ENCODE peak calls at places on chromosomes 5 and 9, in four cellular contexts. X, Q, A and Y are unnamed samples.

GRCh38 chr5:1960595-1961303 is 78.0 kb upstream of the IRX4 start:
- DNase-seq in X (no peak), Q (no peak), A (no peak), Y (no peak)

GRCh38 chr9:85662558-85662957 is 79.2 kb downstream of the AGTPBP1 start:
- DNase-seq in X (no peak), Q (peak; percentile 10), A (no peak), Y (no peak)

GRCh38 chr5:31995011-31995410 is 179.1 kb downstream of the GOLPH3 start:
- DNase-seq in X (no peak), Q (no peak), A (peak; percentile 35), Y (no peak)

GRCh38 chr9:751137-752051 is 90.1 kb upstream of the DMRT1 start:
- DNase-seq in X (no peak), Q (peak; percentile 75), A (peak; percentile 79), Y (peak; percentile 24)

GRCh38 chr5:134037160-134037559 is 32.4 kb upstream of the VDAC1 start:
- DNase-seq in X (no peak), Q (no peak), A (no peak), Y (peak; percentile 8)

GRCh38 chr5:135980650-135981049 is 25.9 kb upstream of the LECT2 start:
- DNase-seq in X (no peak), Q (no peak), A (no peak), Y (no peak)

GRCh38 chr9:7613931-7614330 is 185.6 kb downstream of the DMAC1 start:
- DNase-seq in X (no peak), Q (no peak), A (no peak), Y (no peak)

GRCh38 chr5:176986280-176986679 is 20.3 kb downstream of the UIMC1 start:
- DNase-seq in X (no peak), Q (no peak), A (no peak), Y (no peak)

GRCh38 chr5:81717815-81718214 is 33.1 kb downstream of the SSBP2 start:
- DNase-seq in X (no peak), Q (no peak), A (no peak), Y (no peak)

GRCh38 chr9:89484475-89485404 is 13.2 kb downstream of the SEMA4D start:
- DNase-seq in X (no peak), Q (no peak), A (peak; percentile 68), Y (no peak)

GRCh38 chr5:58582004-58582403 is 871 bp upstream of the RAB3C start:
- DNase-seq in X (no peak), Q (peak; percentile 0), A (no peak), Y (peak; percentile 26)

GRCh38 chr5:142617416-142617815 is 68.5 kb downstream of the FGF1 start:
- DNase-seq in X (no peak), Q (no peak), A (peak; percentile 35), Y (no peak)

GRCh38 chr5:57277085-57277484 is 103.2 kb downstream of the GPBP1 start:
- DNase-seq in X (no peak), Q (peak; percentile 57), A (peak; percentile 21), Y (no peak)

GRCh38 chr9:2180704-2181103 is 165.6 kb downstream of the SMARCA2 start:
- DNase-seq in X (no peak), Q (no peak), A (no peak), Y (no peak)

GRCh38 chr5:175892401-175892800 is 21.0 kb downstream of the CPLX2 start:
- DNase-seq in X (no peak), Q (no peak), A (no peak), Y (no peak)

DNA sequence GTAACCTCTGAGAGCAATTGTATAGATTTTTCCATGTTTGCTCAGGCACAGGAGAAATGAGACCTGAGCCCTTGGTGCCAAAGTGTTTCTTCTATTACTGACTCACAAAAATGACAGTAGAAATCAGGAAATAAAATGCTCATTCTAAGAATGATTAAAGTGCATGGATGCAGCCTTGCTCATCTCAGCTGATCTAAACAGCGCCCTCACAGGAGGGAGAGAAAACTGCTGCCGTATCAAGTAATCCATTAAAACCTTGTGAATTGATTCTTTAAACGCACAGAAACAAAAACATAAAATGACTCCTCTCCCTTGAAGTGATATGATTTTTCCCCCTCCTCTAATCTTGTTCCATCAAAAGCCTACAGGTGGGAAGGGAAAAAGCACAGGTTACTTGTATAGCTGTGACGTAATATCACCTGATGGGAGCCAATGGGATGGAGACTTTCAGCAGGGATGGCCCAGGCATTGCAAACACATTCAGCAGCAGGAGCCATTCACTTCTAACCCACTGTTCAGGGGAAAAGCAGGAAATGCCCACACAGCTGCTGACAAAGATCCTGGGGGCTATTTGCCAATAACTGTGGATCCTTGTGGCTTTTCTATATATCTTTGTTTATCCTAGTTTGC is 76.7 kb downstream of the PLCXD3 start:
- DNase-seq in X (no peak), Q (no peak), A (no peak), Y (no peak)
- TF ChIP-seq CTCF in X (no peak), Q (peak; percentile 35), A (peak; percentile 34), Y (peak; percentile 52)

DNA sequence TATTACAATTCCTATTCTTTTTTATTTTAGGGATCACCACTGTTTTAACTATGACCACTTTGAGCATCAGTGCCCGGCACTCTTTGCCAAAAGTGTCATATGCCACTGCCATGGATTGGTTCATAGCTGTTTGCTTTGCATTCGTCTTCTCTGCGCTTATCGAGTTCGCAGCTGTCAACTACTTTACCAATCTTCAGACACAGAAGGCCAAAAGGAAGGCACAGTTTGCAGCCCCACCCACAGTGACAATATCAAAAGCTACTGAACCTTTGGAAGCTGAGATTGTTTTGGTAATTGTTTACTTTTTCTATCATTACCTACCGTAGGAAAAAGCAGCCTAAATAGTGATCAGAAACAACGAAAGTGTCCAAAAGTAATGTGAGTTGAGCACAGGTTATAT is 6.4 kb downstream of the GABRA6 start:
- DNase-seq in X (no peak), Q (no peak), A (no peak), Y (no peak)
- TF ChIP-seq CTCF in X (no peak), Q (no peak), A (no peak), Y (no peak)

GRCh38 chr9:19473605-19474004 is 64.8 kb downstream of the ACER2 start:
- DNase-seq in X (no peak), Q (no peak), A (peak; percentile 10), Y (no peak)
- TF ChIP-seq CTCF in X (no peak), Q (no peak), A (no peak), Y (no peak)

GRCh38 chr9:5773324-5773999 is 59.5 kb downstream of the ERMP1 start:
- DNase-seq in X (no peak), Q (no peak), A (no peak), Y (no peak)
- TF ChIP-seq CTCF in X (no peak), Q (peak; percentile 17), A (peak; percentile 6), Y (peak; percentile 30)

GRCh38 chr5:129858126-129858675 is 46.1 kb upstream of the CHSY3 start:
- DNase-seq in X (no peak), Q (no peak), A (no peak), Y (no peak)

GRCh38 chr5:129857124-129857523 is 47.1 kb upstream of the CHSY3 start:
- DNase-seq in X (no peak), Q (peak; percentile 57), A (no peak), Y (no peak)

GRCh38 chr5:129852747-129853352 is 51.4 kb upstream of the CHSY3 start:
- DNase-seq in X (peak; percentile 41), Q (peak; percentile 82), A (peak; percentile 73), Y (peak; percentile 82)

GRCh38 chr5:129856325-129856724 is 47.9 kb upstream of the CHSY3 start:
- DNase-seq in X (no peak), Q (no peak), A (no peak), Y (no peak)

GRCh38 chr5:129853588-129853987 is 50.7 kb upstream of the CHSY3 start:
- DNase-seq in X (no peak), Q (no peak), A (no peak), Y (no peak)
- TF ChIP-seq CTCF in X (no peak), Q (no peak), A (no peak), Y (no peak)